ENCODE peak calls at places on chromosome 11, in eight cellular contexts. K, J, S, X, F, A, E and T are unnamed samples. For H3K9me3 and H3K4me1, the result is how much of the 10 kb centered on the place peaks cover.

GRCh38 chr11:27681664-27682063 is 18.6 kb downstream of the BDNF start:
- DNase-seq in K (no peak), J (no peak), S (no peak), X (no peak), F (no peak), A (no peak), E (no peak), T (no peak)

GRCh38 chr11:57546869-57547518 is 9.6 kb downstream of the SMTNL1 start:
- DNase-seq in K (no peak), J (peak), S (no peak), X (peak), F (no peak), A (peak), E (peak), T (no peak)

GRCh38 chr11:112016088-112016764 is 9.0 kb upstream of the DLAT start:
- DNase-seq in K (no peak), J (no peak), S (no peak), X (no peak), F (no peak), A (peak), E (peak), T (no peak)

GRCh38 chr11:22076215-22076930 is 116.5 kb upstream of the ANO5 start:
- DNase-seq in K (no peak), J (no peak), S (no peak), X (no peak), F (no peak), A (no peak), E (no peak), T (no peak)

GRCh38 chr11:66334605-66335442 is 1.4 kb downstream of the RIN1 start:
- DNase-seq in K (no peak), J (peak), S (no peak), X (no peak), F (no peak), A (no peak), E (no peak), T (no peak)

GRCh38 chr11:22684082-22684481 is 17.7 kb downstream of the GAS2 start:
- DNase-seq in K (no peak), J (no peak), S (no peak), X (no peak), F (no peak), A (no peak), E (no peak), T (no peak)

GRCh38 chr11:1193326-1194230 is 29.3 kb upstream of the MUC5B start:
- DNase-seq in K (no peak), J (peak), S (no peak), X (no peak), F (no peak), A (no peak), E (no peak), T (no peak)

GRCh38 chr11:70525006-70525405 is 126.7 kb downstream of the CTTN start:
- DNase-seq in K (no peak), J (peak), S (no peak), X (no peak), F (no peak), A (no peak), E (no peak), T (no peak)

GRCh38 chr11:1302041-1302460 is 7.4 kb downstream of the TOLLIP start:
- DNase-seq in K (no peak), J (no peak), S (no peak), X (no peak), F (no peak), A (no peak), E (no peak), T (no peak)

GRCh38 chr11:116993599-116993998 is 104.6 kb downstream of the SIK3 start:
- DNase-seq in K (no peak), J (no peak), S (no peak), X (peak), F (no peak), A (no peak), E (no peak), T (no peak)

GRCh38 chr11:96426356-96427103 is 36.7 kb downstream of the JRKL start:
- DNase-seq in K (no peak), J (no peak), S (no peak), X (peak), F (no peak), A (peak), E (peak), T (no peak)

GRCh38 chr11:60775420-60775961 is 9.6 kb upstream of the MS4A10 start:
- DNase-seq in K (peak), J (peak), S (peak), X (peak), F (peak), A (peak), E (peak), T (peak)

GRCh38 chr11:127199306-127199801 is 198.8 kb upstream of the KIRREL3 start:
- DNase-seq in K (no peak), J (no peak), S (no peak), X (no peak), F (no peak), A (no peak), E (no peak), T (no peak)

GRCh38 chr11:132289590-132290256 is 919.3 kb downstream of the NTM start:
- DNase-seq in K (no peak), J (no peak), S (no peak), X (peak), F (no peak), A (no peak), E (no peak), T (no peak)

GRCh38 chr11:3709977-3710376 is 38.8 kb upstream of the CHRNA10 start:
- DNase-seq in K (no peak), J (no peak), S (peak), X (no peak), F (no peak), A (peak), E (peak), T (no peak)

GRCh38 chr11:66906077-66906929 is 49.4 kb downstream of the LRFN4 start:
- DNase-seq in K (no peak), J (no peak), S (peak), X (no peak), F (no peak), A (peak), E (peak), T (no peak)

GRCh38 chr11:75820636-75821035 is 5.6 kb downstream of the UVRAG start:
- DNase-seq in K (no peak), J (no peak), S (no peak), X (no peak), F (no peak), A (peak), E (peak), T (no peak)

GRCh38 chr11:44637477-44637876 is 72.0 kb downstream of the CD82 start:
- DNase-seq in K (no peak), J (no peak), S (no peak), X (no peak), F (no peak), A (peak), E (no peak), T (no peak)

GRCh38 chr11:10454902-10455631 is at the start of gene AMPD3:
- DNase-seq in K (no peak), J (no peak), S (no peak), X (no peak), F (no peak), A (peak), E (peak), T (no peak)

GRCh38 chr11:95443386-95443785 is 212.4 kb upstream of the SESN3 start:
- DNase-seq in K (no peak), J (no peak), S (no peak), X (no peak), F (no peak), A (no peak), E (no peak), T (no peak)

GRCh38 chr11:61754534-61755482 is 2.4 kb downstream of the MYRF start:
- DNase-seq in K (no peak), J (peak), S (no peak), X (no peak), F (no peak), A (no peak), E (peak), T (no peak)

GRCh38 chr11:103031834-103032233 is 60.1 kb downstream of the DCUN1D5 start:
- DNase-seq in K (no peak), J (no peak), S (no peak), X (no peak), F (no peak), A (peak), E (peak), T (no peak)

GRCh38 chr11:48170176-48170839 is 46.3 kb upstream of the OR4B1 start:
- DNase-seq in K (no peak), J (no peak), S (no peak), X (no peak), F (no peak), A (peak), E (peak), T (no peak)

GRCh38 chr11:112498701-112499100 is 238.0 kb upstream of the PLET1 start:
- DNase-seq in K (no peak), J (no peak), S (no peak), X (no peak), F (no peak), A (peak), E (no peak), T (no peak)

GRCh38 chr11:17673951-17674350 is 45.4 kb upstream of the MYOD1 start:
- DNase-seq in K (no peak), J (no peak), S (no peak), X (peak), F (no peak), A (no peak), E (no peak), T (no peak)

GRCh38 chr11:8035225-8035846 is 45.7 kb upstream of the TUB start:
- DNase-seq in K (peak), J (no peak), S (peak), X (no peak), F (peak), A (no peak), E (no peak), T (no peak)

GRCh38 chr11:35348898-35349687 is 70.3 kb downstream of the SLC1A2 start:
- DNase-seq in K (no peak), J (no peak), S (no peak), X (no peak), F (no peak), A (no peak), E (no peak), T (no peak)

GRCh38 chr11:78432956-78433355 is 15.3 kb upstream of the GAB2 start:
- DNase-seq in K (no peak), J (no peak), S (no peak), X (no peak), F (no peak), A (no peak), E (no peak), T (no peak)

GRCh38 chr11:66676931-66677598 is 622 bp downstream of the RBM4B start:
- DNase-seq in K (no peak), J (no peak), S (no peak), X (peak), F (no peak), A (peak), E (peak), T (no peak)

GRCh38 chr11:100970273-100971164 is 159.1 kb downstream of the PGR start:
- DNase-seq in K (no peak), J (no peak), S (peak), X (no peak), F (no peak), A (no peak), E (no peak), T (no peak)

GRCh38 chr11:126474888-126475626 is 119.6 kb downstream of the ST3GAL4 start:
- DNase-seq in K (no peak), J (no peak), S (no peak), X (no peak), F (no peak), A (no peak), E (no peak), T (no peak)

GRCh38 chr11:113663567-113663966 is 42.5 kb downstream of the TMPRSS5 start:
- DNase-seq in K (no peak), J (no peak), S (no peak), X (no peak), F (no peak), A (peak), E (no peak), T (no peak)

GRCh38 chr11:47099213-47099917 is 77.3 kb downstream of the ARFGAP2 start:
- DNase-seq in K (no peak), J (no peak), S (no peak), X (peak), F (no peak), A (no peak), E (peak), T (no peak)

GRCh38 chr11:27976262-27976661 is 131.7 kb downstream of the KIF18A start:
- DNase-seq in K (no peak), J (no peak), S (no peak), X (no peak), F (no peak), A (peak), E (no peak), T (no peak)

GRCh38 chr11:45554230-45554967 is 111.0 kb downstream of the CHST1 start:
- DNase-seq in K (peak), J (no peak), S (no peak), X (no peak), F (peak), A (no peak), E (no peak), T (no peak)

GRCh38 chr11:96139692-96140091 is 203.3 kb downstream of the MAML2 start:
- DNase-seq in K (no peak), J (no peak), S (no peak), X (no peak), F (no peak), A (no peak), E (no peak), T (no peak)

GRCh38 chr11:99325807-99326206 is 305.1 kb downstream of the CNTN5 start:
- DNase-seq in K (no peak), J (no peak), S (no peak), X (no peak), F (no peak), A (peak), E (peak), T (no peak)

GRCh38 chr11:2647953-2648352 is 51.8 kb downstream of the KCNQ1OT1 start:
- DNase-seq in K (no peak), J (no peak), S (no peak), X (no peak), F (no peak), A (no peak), E (no peak), T (no peak)
- H3K9me3 ChIP-seq in K (under half), J (under half), S (under half), X (under half), F (under half), A (under half), E (half or more), T (half or more)

GRCh38 chr11:33718441-33718840 is 17.8 kb downstream of the CD59 start:
- DNase-seq in K (no peak), J (no peak), S (no peak), X (no peak), F (no peak), A (no peak), E (no peak), T (no peak)
- H3K4me1 ChIP-seq in K (under half), J (under half), S (under half), X (half or more), F (half or more), A (half or more), E (under half), T (under half)

GRCh38 chr11:121466063-121466794 is 13.5 kb upstream of the SORL1-AS1 start:
- DNase-seq in K (peak), J (peak), S (peak), X (no peak), F (peak), A (peak), E (peak), T (peak)

GRCh38 chr11:121461843-121462242 is 9.1 kb upstream of the SORL1-AS1 start:
- DNase-seq in K (no peak), J (no peak), S (no peak), X (no peak), F (no peak), A (no peak), E (no peak), T (no peak)

GRCh38 chr11:121465709-121466062 is 12.9 kb upstream of the SORL1-AS1 start:
- DNase-seq in K (no peak), J (no peak), S (no peak), X (no peak), F (no peak), A (no peak), E (no peak), T (no peak)

GRCh38 chr11:121464352-121464946 is 11.7 kb upstream of the SORL1-AS1 start:
- DNase-seq in K (peak), J (no peak), S (peak), X (peak), F (peak), A (peak), E (peak), T (no peak)

GRCh38 chr11:121463689-121464335 is 11.0 kb upstream of the SORL1-AS1 start:
- DNase-seq in K (no peak), J (no peak), S (no peak), X (no peak), F (no peak), A (no peak), E (no peak), T (no peak)
- H3K4me3 ChIP-seq in K (no peak), J (no peak), S (no peak), X (no peak), F (no peak), A (no peak), E (no peak), T (no peak)

GRCh38 chr11:106302416-106302815 is 225.0 kb downstream of the AASDHPPT start:
- DNase-seq in K (no peak), J (no peak), S (no peak), X (no peak), F (no peak), A (no peak), E (no peak), T (no peak)
- H3K9me3 ChIP-seq in K (under half), J (under half), S (under half), X (under half), F (under half), A (under half), E (under half), T (under half)

GRCh38 chr11:118438314-118438931 is 2.1 kb downstream of the KMT2A start:
- DNase-seq in K (no peak), J (no peak), S (peak), X (peak), F (peak), A (peak), E (peak), T (no peak)

GRCh38 chr11:118435893-118436624 is at the start of gene KMT2A:
- DNase-seq in K (peak), J (peak), S (peak), X (peak), F (peak), A (peak), E (peak), T (peak)

GRCh38 chr11:118436639-118437045 is 350 bp downstream of the KMT2A start:
- DNase-seq in K (no peak), J (peak), S (peak), X (no peak), F (peak), A (peak), E (peak), T (no peak)

GRCh38 chr11:118437046-118437735 is 899 bp downstream of the KMT2A start:
- DNase-seq in K (no peak), J (peak), S (peak), X (peak), F (no peak), A (peak), E (peak), T (no peak)

GRCh38 chr11:118437736-118438125 is 1.4 kb downstream of the KMT2A start:
- DNase-seq in K (no peak), J (no peak), S (peak), X (peak), F (peak), A (peak), E (peak), T (no peak)
- H3K4me1 ChIP-seq in K (under half), J (under half), S (under half), X (under half), F (half or more), A (under half), E (under half), T (half or more)

GRCh38 chr11:124657922-124658321 is 15.6 kb downstream of the SIAE start:
- DNase-seq in K (no peak), J (no peak), S (no peak), X (no peak), F (no peak), A (no peak), E (no peak), T (no peak)

GRCh38 chr11:124662111-124662510 is 11.4 kb downstream of the SIAE start:
- DNase-seq in K (no peak), J (no peak), S (no peak), X (no peak), F (no peak), A (no peak), E (no peak), T (no peak)

GRCh38 chr11:124661553-124661952 is 12.0 kb downstream of the SIAE start:
- DNase-seq in K (no peak), J (no peak), S (no peak), X (no peak), F (no peak), A (no peak), E (no peak), T (no peak)

DNA sequence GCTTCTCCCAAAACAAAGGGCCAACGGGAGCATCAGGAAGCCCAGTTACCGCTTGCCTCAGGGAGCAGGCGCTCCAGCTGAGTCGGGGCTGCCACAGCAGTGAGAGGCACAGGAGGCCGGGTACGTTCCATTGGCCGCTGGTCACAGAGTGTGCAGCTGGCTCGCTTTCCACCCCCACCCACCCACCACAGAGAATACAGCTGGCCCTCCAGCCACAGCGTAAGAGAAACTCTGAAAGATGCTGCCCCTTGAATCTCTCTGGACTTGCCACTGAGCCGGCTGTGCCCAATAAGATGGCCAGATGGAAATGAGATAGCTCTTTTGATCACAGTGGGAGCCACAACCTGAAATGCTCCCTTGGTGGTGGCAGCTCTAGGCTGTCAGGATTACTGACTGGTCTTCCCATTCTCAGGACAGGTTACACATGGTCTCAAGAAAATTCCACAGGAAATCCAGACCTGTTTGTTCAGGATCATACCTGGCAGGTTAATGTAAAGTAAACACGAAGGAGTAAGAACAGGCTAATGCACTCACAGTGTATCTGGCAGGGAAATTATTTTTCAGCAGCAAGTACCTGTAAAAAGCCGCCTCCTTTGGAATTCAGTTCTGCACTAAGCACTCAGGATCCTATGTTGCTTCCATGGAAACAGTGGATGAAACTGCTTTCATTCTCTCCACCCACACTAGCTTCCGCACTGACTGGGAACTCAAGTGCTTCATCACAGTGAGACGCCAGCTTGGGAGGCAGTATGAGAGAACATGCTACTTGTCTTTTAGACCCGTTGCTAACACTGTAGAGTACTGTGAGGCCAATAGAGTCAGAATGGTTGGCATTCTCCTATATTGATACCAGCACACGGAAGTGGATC is 16.5 kb downstream of the SIAE start:
- DNase-seq in K (no peak), J (no peak), S (peak), X (no peak), F (no peak), A (peak), E (peak), T (no peak)
- H3K4me3 ChIP-seq in K (no peak), J (no peak), S (no peak), X (no peak), F (no peak), A (no peak), E (no peak), T (no peak)